ENCODE peak calls at places on chromosomes 5 and 9, in four cellular contexts. V is IMR-90, P is EL, Q is tibial nerve. E is an unnamed sample.

GRCh38 chr5:56769875-56770604 is 45.3 kb upstream of the MAP3K1 start:
- DNase-seq in Q (no peak), P (no peak), V (no peak), E (no peak)

GRCh38 chr5:88393721-88394530 is 125.3 kb upstream of the TMEM161B start:
- DNase-seq in V (no peak), Q (no peak), P (no peak), E (no peak)

GRCh38 chr5:150376799-150377771 is 19.6 kb downstream of the TCOF1 start:
- DNase-seq in P (peak), Q (no peak), V (peak), E (no peak)

GRCh38 chr5:77328926-77329647 is 118.6 kb downstream of the PDE8B start:
- DNase-seq in Q (no peak), P (no peak), V (no peak), E (no peak)

GRCh38 chr5:83306572-83307241 is 164.8 kb upstream of the VCAN start:
- DNase-seq in P (peak), Q (peak), V (peak), E (peak)

GRCh38 chr5:29897916-29898315 is 1295.6 kb upstream of the CDH6 start:
- DNase-seq in V (no peak), P (no peak), Q (no peak), E (no peak)

GRCh38 chr9:75483636-75484035 is 395.3 kb downstream of the OSTF1 start:
- DNase-seq in Q (no peak), V (no peak), P (no peak), E (no peak)

GRCh38 chr5:39006650-39007049 is 67.5 kb downstream of the RICTOR start:
- DNase-seq in P (no peak), Q (no peak), V (no peak), E (no peak)

GRCh38 chr9:105841562-105841961 is 147.2 kb downstream of the TMEM38B start:
- DNase-seq in Q (no peak), P (no peak), V (no peak), E (no peak)

GRCh38 chr5:178449163-178450060 is 140.8 kb downstream of the COL23A1 start:
- DNase-seq in P (no peak), V (no peak), Q (no peak), E (no peak)

GRCh38 chr9:123371805-123372590 is 16.0 kb downstream of the CRB2 start:
- DNase-seq in P (no peak), Q (no peak), V (no peak), E (no peak)

GRCh38 chr5:176816043-176816745 is 5.8 kb downstream of the UNC5A start:
- DNase-seq in V (no peak), Q (no peak), P (no peak), E (no peak)

GRCh38 chr5:124902097-124902821 is 155.8 kb upstream of the ZNF608 start:
- DNase-seq in Q (no peak), P (peak), V (peak), E (no peak)

E was measured in lower leg skin.